ENCODE peak calls at places on chromosomes 6 and 20, in six cellular contexts. C, L, J, K, R and Y are unnamed samples.
A peak's percentile ranks its signal among the peaks of the same experiment; 100 is the strongest.

GRCh38 chr20:1466211-1467081 is at the start of gene NSFL1C:
- DNase-seq in L (peak; percentile 93), K (peak; percentile 62), R (peak; percentile 99), J (peak; percentile 99), C (peak; percentile 97), Y (peak; percentile 97)

GRCh38 chr20:47356220-47356525 is 326 bp downstream of the ZMYND8 start:
- DNase-seq in C (no peak), L (no peak), K (no peak), R (no peak), J (no peak), Y (no peak)

GRCh38 chr20:51532577-51533191 is 9.8 kb downstream of the NFATC2 start:
- DNase-seq in C (no peak), L (no peak), J (no peak), K (peak; percentile 41), R (no peak), Y (peak; percentile 88)

GRCh38 chr6:138182939-138183791 is 21.4 kb downstream of the ARFGEF3 start:
- DNase-seq in R (no peak), J (no peak), K (no peak), C (peak; percentile 34), L (peak; percentile 73), Y (no peak)

GRCh38 chr6:25614052-25614451 is 38.0 kb upstream of the SCGN start:
- DNase-seq in L (no peak), K (no peak), R (no peak), C (no peak), J (no peak), Y (no peak)

GRCh38 chr6:107820571-107821261 is 3.4 kb downstream of the SCML4 start:
- DNase-seq in J (peak; percentile 66), K (no peak), R (peak; percentile 62), L (no peak), C (peak; percentile 39), Y (no peak)

GRCh38 chr6:132401120-132401940 is at the start of gene MOXD1:
- DNase-seq in K (no peak), R (no peak), C (peak; percentile 43), L (peak; percentile 78), J (peak; percentile 88), Y (no peak)

GRCh38 chr20:7113577-7114466 is 346.3 kb downstream of the BMP2 start:
- DNase-seq in L (peak; percentile 76), K (no peak), C (peak; percentile 89), J (no peak), R (no peak), Y (no peak)

GRCh38 chr6:52385074-52385473 is 23.1 kb downstream of the PAQR8 start:
- DNase-seq in L (no peak), J (no peak), C (no peak), K (no peak), R (no peak), Y (no peak)

GRCh38 chr6:79630883-79631799 is at the start of gene SH3BGRL2:
- DNase-seq in J (peak; percentile 86), L (peak; percentile 93), C (peak; percentile 95), K (no peak), R (peak; percentile 11), Y (peak; percentile 77)

GRCh38 chr20:34222208-34222607 is 19.0 kb upstream of the ASIP start:
- DNase-seq in R (no peak), K (no peak), L (no peak), C (no peak), J (no peak), Y (no peak)

GRCh38 chr6:35391240-35391968 is 49.0 kb downstream of the PPARD start:
- DNase-seq in R (peak; percentile 28), L (no peak), K (no peak), J (no peak), C (no peak), Y (no peak)

GRCh38 chr20:61934716-61935530 is 130.8 kb downstream of the TAF4 start:
- DNase-seq in C (no peak), R (no peak), L (no peak), K (no peak), J (no peak), Y (no peak)

GRCh38 chr6:27720607-27721580 is 191.3 kb downstream of the OR2B2 start:
- DNase-seq in K (no peak), C (no peak), J (no peak), R (no peak), L (peak; percentile 80), Y (no peak)

GRCh38 chr6:69915346-69915745 is 49.0 kb downstream of the COL19A1 start:
- DNase-seq in R (no peak), K (no peak), C (no peak), L (no peak), J (no peak), Y (no peak)

GRCh38 chr20:20956586-20956985 is 149.6 kb downstream of the LINC00237 start:
- DNase-seq in C (no peak), K (no peak), L (no peak), R (no peak), J (no peak), Y (no peak)

GRCh38 chr6:40340196-40340595 is 247.0 kb downstream of the LRFN2 start:
- DNase-seq in L (no peak), J (no peak), C (no peak), K (no peak), R (no peak), Y (no peak)

GRCh38 chr6:35477028-35477427 is 8.8 kb downstream of the RPL10A start:
- DNase-seq in J (no peak), R (no peak), C (no peak), L (no peak), K (no peak), Y (no peak)

GRCh38 chr20:6877633-6878032 is 110.1 kb downstream of the BMP2 start:
- DNase-seq in J (no peak), K (no peak), C (no peak), L (no peak), R (no peak), Y (no peak)

GRCh38 chr6:20916081-20916480 is 381.8 kb downstream of the CDKAL1 start:
- DNase-seq in J (no peak), R (no peak), C (no peak), K (no peak), L (no peak), Y (no peak)

GRCh38 chr6:11064836-11065235 is 20.7 kb upstream of the ELOVL2 start:
- DNase-seq in K (no peak), J (no peak), R (no peak), L (no peak), C (no peak), Y (no peak)

GRCh38 chr6:114934079-114934478 is 591.3 kb upstream of the HS3ST5 start:
- DNase-seq in C (no peak), R (no peak), K (no peak), J (no peak), L (no peak), Y (no peak)

GRCh38 chr20:32189691-32190607 is 17.6 kb downstream of the PLAGL2 start:
- DNase-seq in R (peak; percentile 49), C (peak; percentile 72), K (no peak), L (peak; percentile 93), J (peak; percentile 87), Y (no peak)

GRCh38 chr6:108768792-108769524 is 79.3 kb upstream of the ARMC2 start:
- DNase-seq in J (peak; percentile 65), C (no peak), L (no peak), K (no peak), R (no peak), Y (peak; percentile 25)

GRCh38 chr20:35237486-35237885 is 11.0 kb downstream of the MMP24 start:
- DNase-seq in L (no peak), R (no peak), J (no peak), K (no peak), C (no peak), Y (no peak)

GRCh38 chr6:109527989-109528388 is 45.0 kb upstream of the ZBTB24 start:
- DNase-seq in C (peak; percentile 34), K (no peak), L (peak; percentile 66), R (no peak), J (no peak), Y (no peak)